ENCODE peak calls at places on chromosomes 2 and 18, in five cellular contexts. G is HCT116, U is K562, J is GM12878, Q is H1. Y is an unnamed sample.

GRCh38 chr2:1314254-1314653 is 99.0 kb upstream of the TPO start:
- DNase-seq in G (no peak), U (no peak), J (no peak), Q (no peak), Y (no peak)

GRCh38 chr2:24421668-24422067 is 61.3 kb upstream of the ITSN2 start:
- DNase-seq in G (peak; percentile 48), U (peak; percentile 81), J (no peak), Q (peak; percentile 83), Y (peak; percentile 15)

GRCh38 chr18:36047521-36047920 is 19.8 kb downstream of the RPRD1A start:
- DNase-seq in G (no peak), U (no peak), J (no peak), Q (no peak), Y (no peak)

GRCh38 chr2:96097951-96098823 is 18.2 kb downstream of the ADRA2B start:
- DNase-seq in G (no peak), U (no peak), J (no peak), Q (peak; percentile 41), Y (no peak)

GRCh38 chr2:200469708-200470600 is 39.9 kb downstream of the KCTD18 start:
- DNase-seq in G (no peak), U (no peak), J (no peak), Q (no peak), Y (no peak)

GRCh38 chr2:206390181-206390580 is 53.2 kb upstream of the ADAM23 start:
- DNase-seq in G (no peak), U (no peak), J (no peak), Q (no peak), Y (no peak)

GRCh38 chr2:11056614-11057013 is 98.7 kb upstream of the SLC66A3 start:
- DNase-seq in G (peak; percentile 87), U (no peak), J (no peak), Q (no peak), Y (no peak)

GRCh38 chr2:169637620-169638019 is 53.5 kb downstream of the PPIG start:
- DNase-seq in G (no peak), U (no peak), J (no peak), Q (no peak), Y (no peak)

GRCh38 chr2:42125887-42126594 is 43.1 kb upstream of the EML4 start:
- DNase-seq in G (no peak), U (peak; percentile 65), J (no peak), Q (no peak), Y (no peak)

GRCh38 chr2:127388423-127389164 is 819 bp upstream of the MAP3K2 start:
- DNase-seq in G (no peak), U (peak; percentile 32), J (no peak), Q (no peak), Y (no peak)

GRCh38 chr2:111659361-111660281 is 224.4 kb downstream of the ANAPC1 start:
- DNase-seq in G (peak; percentile 48), U (peak; percentile 26), J (no peak), Q (no peak), Y (peak; percentile 73)

GRCh38 chr2:233011268-233012190 is 1.5 kb downstream of the NGEF start:
- DNase-seq in G (no peak), U (no peak), J (no peak), Q (no peak), Y (no peak)

GRCh38 chr2:234292205-234292954 is 204.5 kb downstream of the ARL4C start:
- DNase-seq in G (no peak), U (no peak), J (peak; percentile 80), Q (no peak), Y (no peak)

GRCh38 chr2:57516740-57517340 is 529.8 kb upstream of the VRK2 start:
- DNase-seq in G (peak; percentile 41), U (peak; percentile 24), J (peak; percentile 7), Q (no peak), Y (peak; percentile 5)

GRCh38 chr18:62715439-62715792 is at the start of gene PHLPP1:
- DNase-seq in G (no peak), U (no peak), J (no peak), Q (no peak), Y (no peak)

GRCh38 chr2:190121971-190122370 is 59.4 kb upstream of the MSTN start:
- DNase-seq in G (peak; percentile 23), U (peak; percentile 17), J (peak; percentile 9), Q (no peak), Y (peak; percentile 24)

GRCh38 chr18:13374096-13374467 is 155.5 kb downstream of the LDLRAD4 start:
- DNase-seq in G (no peak), U (no peak), J (no peak), Q (no peak), Y (no peak)

GRCh38 chr2:129548880-129549279 is 430.6 kb upstream of the RAB6C start:
- DNase-seq in G (no peak), U (no peak), J (no peak), Q (no peak), Y (no peak)

DNA sequence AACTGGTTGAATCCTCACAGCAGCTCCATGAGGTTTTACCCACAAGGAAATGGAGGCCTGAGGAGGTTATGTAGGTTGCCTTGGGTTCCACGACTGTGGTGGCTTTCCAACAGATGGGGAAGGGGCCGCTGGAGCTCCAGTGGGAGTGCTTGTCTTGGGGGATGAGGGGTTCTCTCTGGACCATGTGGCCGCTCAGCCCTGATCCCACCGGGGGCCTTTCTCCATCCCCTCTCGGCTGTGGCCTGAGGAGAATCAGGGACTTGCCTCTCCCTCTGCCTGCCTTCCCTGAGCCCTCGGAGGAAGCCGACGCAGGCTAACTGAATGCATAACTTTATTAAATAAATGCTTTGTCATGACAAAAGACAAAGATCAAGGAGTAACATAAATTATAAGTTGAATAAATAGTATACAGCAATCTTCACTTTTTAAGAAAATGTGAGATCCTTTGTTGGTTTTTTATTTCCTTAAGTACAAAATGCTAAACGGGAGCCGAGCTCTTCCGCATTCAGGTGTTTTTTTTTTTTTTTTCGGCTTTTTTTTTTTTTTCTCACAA is 23.5 kb downstream of the IGFBP5 start:
- DNase-seq in G (no peak), U (no peak), J (no peak), Q (no peak), Y (no peak)
- TF ChIP-seq JUND in G (no peak), U (no peak), J (no peak), Q (no peak), Y (no peak)

GRCh38 chr18:32371384-32371783 is 99.3 kb downstream of the GAREM1 start:
- DNase-seq in G (no peak), U (no peak), J (no peak), Q (no peak), Y (no peak)

GRCh38 chr18:32372381-32373061 is 98.2 kb downstream of the GAREM1 start:
- DNase-seq in G (peak; percentile 91), U (no peak), J (no peak), Q (no peak), Y (peak; percentile 97)

GRCh38 chr18:32373995-32374394 is 96.7 kb downstream of the GAREM1 start:
- DNase-seq in G (peak; percentile 53), U (no peak), J (no peak), Q (no peak), Y (peak; percentile 44)

GRCh38 chr18:32372047-32372380 is 98.7 kb downstream of the GAREM1 start:
- DNase-seq in G (no peak), U (no peak), J (no peak), Q (no peak), Y (peak; percentile 11)

DNA sequence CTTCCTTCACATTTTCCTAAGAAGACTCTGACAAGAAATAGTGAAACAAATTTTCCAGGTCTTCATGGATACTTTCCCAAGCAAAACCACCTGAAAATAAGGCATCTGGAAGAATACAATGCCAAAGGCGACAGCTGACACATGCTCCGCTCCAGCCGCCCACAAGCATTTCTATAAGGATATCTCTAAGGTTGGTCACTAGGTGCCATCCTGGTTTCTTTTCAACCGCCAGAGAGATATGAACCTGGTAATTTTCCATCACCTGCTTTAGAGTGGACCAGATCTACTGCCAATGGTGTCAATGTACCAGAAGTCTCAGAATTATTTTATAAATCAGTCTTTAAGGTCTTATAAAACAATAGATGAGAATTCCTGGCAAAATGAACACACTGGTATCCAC is 97.2 kb downstream of the GAREM1 start:
- DNase-seq in G (no peak), U (no peak), J (no peak), Q (no peak), Y (no peak)
- TF ChIP-seq JUND in G (no peak), U (no peak), J (no peak), Q (no peak), Y (no peak)

GRCh38 chr18:40412410-40412809 is 1542.6 kb upstream of the PIK3C3 start:
- DNase-seq in G (no peak), U (no peak), J (no peak), Q (no peak), Y (no peak)

GRCh38 chr18:40414155-40414754 is 1540.8 kb upstream of the PIK3C3 start:
- DNase-seq in G (no peak), U (no peak), J (no peak), Q (no peak), Y (no peak)

GRCh38 chr18:40415224-40415791 is 1539.7 kb upstream of the PIK3C3 start:
- DNase-seq in G (no peak), U (no peak), J (no peak), Q (no peak), Y (no peak)

GRCh38 chr18:40415821-40416220 is 1539.2 kb upstream of the PIK3C3 start:
- DNase-seq in G (no peak), U (no peak), J (no peak), Q (no peak), Y (no peak)

DNA sequence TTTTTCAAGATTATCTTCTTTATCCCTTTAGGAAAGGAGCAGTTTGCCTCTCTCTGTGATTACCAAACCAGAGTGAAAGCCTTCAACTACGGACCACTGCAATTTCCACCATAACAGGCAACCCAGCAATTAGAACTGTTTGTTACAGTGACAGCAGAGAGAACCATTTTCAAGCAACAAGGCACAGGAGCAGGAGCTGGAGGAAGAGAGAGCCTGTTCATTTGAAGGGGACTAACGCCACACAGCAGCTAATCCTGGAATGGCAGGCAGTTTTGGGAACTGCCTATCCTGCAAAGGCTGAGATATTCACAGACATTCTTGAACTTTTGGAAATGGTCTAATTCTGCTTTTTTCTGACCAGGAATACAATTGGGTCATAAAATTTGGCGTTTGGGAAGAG is 1541.9 kb upstream of the PIK3C3 start:
- DNase-seq in G (no peak), U (no peak), J (no peak), Q (peak; percentile 50), Y (peak; percentile 13)
- TF ChIP-seq JUND in G (no peak), U (no peak), J (no peak), Q (no peak), Y (no peak)

GRCh38 chr18:23106575-23106974 is 28.7 kb upstream of the CABLES1 start:
- DNase-seq in G (peak; percentile 88), U (no peak), J (no peak), Q (no peak), Y (peak; percentile 72)
- TF ChIP-seq JUND in G (peak; percentile 94), U (no peak), J (no peak), Q (no peak), Y (no peak)

Y was measured in T47D.